ENCODE peak calls at places on chromosomes 12 and 14, in four cellular contexts. One of them, this sample, is unnamed.

GRCh38 chr14:86196476-86196875 is 666.5 kb downstream of the FLRT2 start:
- DNase-seq in endothelial cell: no peak
- DNase-seq in body of pancreas: no peak
- DNase-seq in Peyer's patch: no peak
- DNase-seq in this sample: no peak

GRCh38 chr14:68961781-68962584 is 17.1 kb downstream of the ACTN1 start:
- DNase-seq in endothelial cell: no peak
- DNase-seq in body of pancreas: peak; percentile 74
- DNase-seq in Peyer's patch: no peak
- DNase-seq in this sample: peak; percentile 67

GRCh38 chr14:22472935-22473854 is 115.8 kb downstream of the DAD1 start:
- DNase-seq in endothelial cell: peak; percentile 46
- DNase-seq in body of pancreas: peak; percentile 54
- DNase-seq in Peyer's patch: peak; percentile 77
- DNase-seq in this sample: peak; percentile 42

GRCh38 chr12:82896979-82897378 is 210.3 kb downstream of the TMTC2 start:
- DNase-seq in endothelial cell: no peak
- DNase-seq in body of pancreas: peak; percentile 60
- DNase-seq in Peyer's patch: peak; percentile 55
- DNase-seq in this sample: peak; percentile 29

GRCh38 chr14:60642790-60643397 is 6.4 kb downstream of the SIX1 start:
- DNase-seq in endothelial cell: no peak
- DNase-seq in body of pancreas: no peak
- DNase-seq in Peyer's patch: no peak
- DNase-seq in this sample: no peak

GRCh38 chr12:23757541-23757962 is 191.9 kb downstream of the SOX5 start:
- DNase-seq in endothelial cell: peak; percentile 8
- DNase-seq in body of pancreas: no peak
- DNase-seq in Peyer's patch: no peak
- DNase-seq in this sample: no peak

GRCh38 chr14:101008196-101008595 is 104.7 kb upstream of the RTL1 start:
- DNase-seq in endothelial cell: no peak
- DNase-seq in body of pancreas: peak; percentile 7
- DNase-seq in Peyer's patch: no peak
- DNase-seq in this sample: no peak

GRCh38 chr12:115749071-115749470 is 528.4 kb downstream of the MED13L start:
- DNase-seq in endothelial cell: no peak
- DNase-seq in body of pancreas: no peak
- DNase-seq in Peyer's patch: no peak
- DNase-seq in this sample: no peak

GRCh38 chr14:96275182-96276112 is 19.4 kb downstream of the BDKRB1 start:
- DNase-seq in endothelial cell: peak; percentile 82
- DNase-seq in body of pancreas: peak; percentile 77
- DNase-seq in Peyer's patch: peak; percentile 84
- DNase-seq in this sample: peak; percentile 82

GRCh38 chr12:49984476-49984890 is 11.7 kb downstream of the AQP6 start:
- DNase-seq in endothelial cell: no peak
- DNase-seq in body of pancreas: no peak
- DNase-seq in Peyer's patch: no peak
- DNase-seq in this sample: no peak

GRCh38 chr12:60172696-60173095 is 576.9 kb downstream of the SLC16A7 start:
- DNase-seq in endothelial cell: no peak
- DNase-seq in body of pancreas: no peak
- DNase-seq in Peyer's patch: no peak
- DNase-seq in this sample: peak; percentile 61

GRCh38 chr12:59151243-59151642 is 230.9 kb upstream of the LRIG3 start:
- DNase-seq in endothelial cell: no peak
- DNase-seq in body of pancreas: no peak
- DNase-seq in Peyer's patch: no peak
- DNase-seq in this sample: no peak

GRCh38 chr12:57151741-57152407 is 4.5 kb upstream of the LRP1-AS start:
- DNase-seq in endothelial cell: no peak
- DNase-seq in body of pancreas: no peak
- DNase-seq in Peyer's patch: no peak
- DNase-seq in this sample: no peak

GRCh38 chr14:99589651-99590530 is 14.1 kb downstream of the CCDC85C start:
- DNase-seq in endothelial cell: no peak
- DNase-seq in body of pancreas: no peak
- DNase-seq in Peyer's patch: no peak
- DNase-seq in this sample: no peak

GRCh38 chr14:80164991-80165390 is 46.3 kb downstream of the DIO2 start:
- DNase-seq in endothelial cell: no peak
- DNase-seq in body of pancreas: no peak
- DNase-seq in Peyer's patch: no peak
- DNase-seq in this sample: no peak

GRCh38 chr12:107400686-107401447 is 284.7 kb upstream of the PWP1 start:
- DNase-seq in endothelial cell: no peak
- DNase-seq in body of pancreas: no peak
- DNase-seq in Peyer's patch: no peak
- DNase-seq in this sample: no peak

GRCh38 chr12:31850268-31850667 is 108.9 kb upstream of the RESF1 start:
- DNase-seq in endothelial cell: no peak
- DNase-seq in body of pancreas: no peak
- DNase-seq in Peyer's patch: no peak
- DNase-seq in this sample: no peak

GRCh38 chr12:59651230-59651920 is 55.5 kb downstream of the SLC16A7 start:
- DNase-seq in endothelial cell: no peak
- DNase-seq in body of pancreas: no peak
- DNase-seq in Peyer's patch: no peak
- DNase-seq in this sample: peak; percentile 27

GRCh38 chr14:70036665-70037064 is 152.1 kb downstream of the SLC8A3 start:
- DNase-seq in endothelial cell: peak; percentile 24
- DNase-seq in body of pancreas: no peak
- DNase-seq in Peyer's patch: no peak
- DNase-seq in this sample: no peak

GRCh38 chr14:21054768-21055145 is 2.9 kb upstream of the RNASE8 start:
- DNase-seq in endothelial cell: no peak
- DNase-seq in body of pancreas: no peak
- DNase-seq in Peyer's patch: no peak
- DNase-seq in this sample: no peak

GRCh38 chr14:79253576-79253975 is 957.7 kb downstream of the DIO2 start:
- DNase-seq in endothelial cell: no peak
- DNase-seq in body of pancreas: no peak
- DNase-seq in Peyer's patch: no peak
- DNase-seq in this sample: no peak

GRCh38 chr12:4116251-4117111 is 157.1 kb upstream of the CCND2 start:
- DNase-seq in endothelial cell: no peak
- DNase-seq in body of pancreas: no peak
- DNase-seq in Peyer's patch: peak; percentile 65
- DNase-seq in this sample: peak; percentile 14

GRCh38 chr12:55707841-55708694 is at the start of gene ITGA7:
- DNase-seq in endothelial cell: peak; percentile 66
- DNase-seq in body of pancreas: peak; percentile 67
- DNase-seq in Peyer's patch: peak; percentile 84
- DNase-seq in this sample: peak; percentile 79

GRCh38 chr14:98893675-98894074 is 378.3 kb downstream of the BCL11B start:
- DNase-seq in endothelial cell: no peak
- DNase-seq in body of pancreas: peak; percentile 26
- DNase-seq in Peyer's patch: no peak
- DNase-seq in this sample: no peak

GRCh38 chr12:127401005-127401404 is 866.0 kb upstream of the TMEM132C start:
- DNase-seq in endothelial cell: no peak
- DNase-seq in body of pancreas: no peak
- DNase-seq in Peyer's patch: no peak
- DNase-seq in this sample: no peak

GRCh38 chr12:12323606-12324005 is 26.4 kb downstream of the MANSC1 start:
- DNase-seq in endothelial cell: no peak
- DNase-seq in body of pancreas: no peak
- DNase-seq in Peyer's patch: no peak
- DNase-seq in this sample: no peak

GRCh38 chr12:57846285-57846576 is 298 bp downstream of the CTDSP2 start:
- DNase-seq in endothelial cell: no peak
- DNase-seq in body of pancreas: no peak
- DNase-seq in Peyer's patch: no peak
- DNase-seq in this sample: no peak

GRCh38 chr14:103003351-103003615 is 54.1 kb downstream of the CDC42BPB start:
- DNase-seq in endothelial cell: no peak
- DNase-seq in body of pancreas: no peak
- DNase-seq in Peyer's patch: no peak
- DNase-seq in this sample: no peak

GRCh38 chr14:103001651-103002396 is 55.5 kb downstream of the CDC42BPB start:
- DNase-seq in endothelial cell: no peak
- DNase-seq in body of pancreas: no peak
- DNase-seq in Peyer's patch: peak; percentile 74
- DNase-seq in this sample: no peak

GRCh38 chr14:103001226-103001625 is 56.1 kb downstream of the CDC42BPB start:
- DNase-seq in endothelial cell: no peak
- DNase-seq in body of pancreas: no peak
- DNase-seq in Peyer's patch: no peak
- DNase-seq in this sample: no peak

GRCh38 chr14:103003850-103004249 is 53.5 kb downstream of the CDC42BPB start:
- DNase-seq in endothelial cell: no peak
- DNase-seq in body of pancreas: no peak
- DNase-seq in Peyer's patch: no peak
- DNase-seq in this sample: no peak

GRCh38 chr14:103002578-103003350 is 54.6 kb downstream of the CDC42BPB start:
- DNase-seq in endothelial cell: no peak
- DNase-seq in body of pancreas: no peak
- DNase-seq in Peyer's patch: no peak
- DNase-seq in this sample: no peak
- TF ChIP-seq CTCF in endothelial cell: no peak
- TF ChIP-seq CTCF in body of pancreas: no peak
- TF ChIP-seq CTCF in Peyer's patch: no peak
- TF ChIP-seq CTCF in this sample: no peak

GRCh38 chr14:36313206-36313605 is 7.2 kb downstream of the MBIP start:
- DNase-seq in endothelial cell: no peak
- DNase-seq in body of pancreas: no peak
- DNase-seq in Peyer's patch: no peak
- DNase-seq in this sample: no peak

GRCh38 chr14:36317650-36318049 is 2.8 kb downstream of the MBIP start:
- DNase-seq in endothelial cell: no peak
- DNase-seq in body of pancreas: no peak
- DNase-seq in Peyer's patch: no peak
- DNase-seq in this sample: no peak

GRCh38 chr14:36315159-36315853 is 5.1 kb downstream of the MBIP start:
- DNase-seq in endothelial cell: no peak
- DNase-seq in body of pancreas: no peak
- DNase-seq in Peyer's patch: no peak
- DNase-seq in this sample: no peak

GRCh38 chr14:36316131-36316530 is 4.3 kb downstream of the MBIP start:
- DNase-seq in endothelial cell: no peak
- DNase-seq in body of pancreas: no peak
- DNase-seq in Peyer's patch: no peak
- DNase-seq in this sample: no peak

DNA sequence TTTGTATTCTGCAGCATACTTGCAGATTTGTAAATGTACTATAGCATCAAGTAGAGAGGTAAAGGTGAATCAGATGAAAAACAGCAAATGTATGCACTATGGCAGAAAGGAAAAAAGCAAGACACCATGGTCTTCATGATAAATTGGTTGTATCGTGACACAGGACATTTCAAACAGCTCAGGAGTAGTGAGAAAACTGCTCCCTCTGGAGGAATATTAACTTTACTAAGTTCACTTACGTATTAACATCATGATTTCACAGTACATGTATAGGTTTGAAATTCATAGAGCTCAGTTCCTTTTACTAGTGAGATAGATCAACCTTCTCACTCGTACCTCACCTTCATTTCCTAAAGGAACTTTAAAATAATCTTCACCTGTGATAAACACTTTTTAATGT is 6.5 kb downstream of the MBIP start:
- DNase-seq in endothelial cell: no peak
- DNase-seq in body of pancreas: no peak
- DNase-seq in Peyer's patch: no peak
- DNase-seq in this sample: no peak
- TF ChIP-seq CTCF in endothelial cell: no peak
- TF ChIP-seq CTCF in body of pancreas: no peak
- TF ChIP-seq CTCF in Peyer's patch: no peak
- TF ChIP-seq CTCF in this sample: no peak

GRCh38 chr12:29238822-29239291 is 89.8 kb downstream of the FAR2 start:
- DNase-seq in endothelial cell: no peak
- DNase-seq in body of pancreas: no peak
- DNase-seq in Peyer's patch: no peak
- DNase-seq in this sample: no peak

GRCh38 chr12:29239336-29239735 is 90.3 kb downstream of the FAR2 start:
- DNase-seq in endothelial cell: no peak
- DNase-seq in body of pancreas: no peak
- DNase-seq in Peyer's patch: no peak
- DNase-seq in this sample: no peak

GRCh38 chr12:29242921-29243431 is 93.9 kb downstream of the FAR2 start:
- DNase-seq in endothelial cell: no peak
- DNase-seq in body of pancreas: no peak
- DNase-seq in Peyer's patch: no peak
- DNase-seq in this sample: no peak

GRCh38 chr12:29240441-29240840 is 91.4 kb downstream of the FAR2 start:
- DNase-seq in endothelial cell: no peak
- DNase-seq in body of pancreas: no peak
- DNase-seq in Peyer's patch: no peak
- DNase-seq in this sample: no peak

GRCh38 chr12:29241821-29242591 is 92.9 kb downstream of the FAR2 start:
- DNase-seq in endothelial cell: no peak
- DNase-seq in body of pancreas: no peak
- DNase-seq in Peyer's patch: peak; percentile 73
- DNase-seq in this sample: peak; percentile 52
- TF ChIP-seq CTCF in endothelial cell: no peak
- TF ChIP-seq CTCF in body of pancreas: no peak
- TF ChIP-seq CTCF in Peyer's patch: peak; percentile 59
- TF ChIP-seq CTCF in this sample: no peak

DNA sequence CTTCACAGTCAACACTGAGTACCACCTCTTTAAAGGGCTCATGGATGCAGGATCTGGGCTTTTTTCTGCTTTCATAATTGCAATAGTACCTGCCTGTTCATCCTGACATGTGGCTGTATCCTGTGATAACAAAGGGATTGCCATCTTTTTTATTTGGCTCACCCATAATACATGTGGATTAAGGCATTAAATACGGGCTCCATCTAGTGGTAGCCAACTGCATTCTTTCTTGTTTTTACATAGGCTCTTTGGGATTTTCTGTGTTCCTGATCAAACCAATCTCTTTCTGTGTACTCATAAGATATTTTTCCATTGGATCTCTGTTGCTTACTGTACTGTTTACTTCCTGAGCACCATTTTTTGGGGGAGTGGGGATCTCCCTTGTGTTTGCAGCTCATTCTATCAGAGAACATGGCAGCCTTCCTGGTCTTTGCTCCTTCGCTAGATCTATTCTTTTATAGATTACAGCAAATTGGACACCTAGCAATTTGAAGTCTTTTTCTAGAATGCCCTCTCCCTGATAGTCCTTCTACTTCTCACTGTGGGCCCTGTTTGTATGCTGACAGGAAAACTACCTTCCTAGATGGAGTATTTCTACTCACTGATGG is 723.4 kb upstream of the MDGA2 start:
- DNase-seq in endothelial cell: peak; percentile 16
- DNase-seq in body of pancreas: peak; percentile 12
- DNase-seq in Peyer's patch: no peak
- DNase-seq in this sample: peak; percentile 6
- TF ChIP-seq CTCF in endothelial cell: peak; percentile 80
- TF ChIP-seq CTCF in body of pancreas: peak; percentile 65
- TF ChIP-seq CTCF in Peyer's patch: no peak
- TF ChIP-seq CTCF in this sample: no peak